ENCODE peak calls at places on chromosomes 4 and X, in eight cellular contexts. D is A549, H is K562, L is suprapubic skin, I is ovary, K is tibial nerve, Z is sigmoid colon, V is HepG2. E is an unnamed sample.

GRCh38 chr4:7285244-7286122 is 93.1 kb downstream of the SORCS2 start:
- DNase-seq in H (no peak), L (no peak), V (no peak), D (no peak), Z (no peak), K (no peak), I (no peak), E (no peak)

GRCh38 chr4:8131210-8131609 is 27.4 kb downstream of the ABLIM2 start:
- DNase-seq in D (no peak), Z (no peak), V (no peak), K (no peak), L (no peak), I (no peak), H (no peak), E (no peak)

GRCh38 chrX:118536687-118537461 is 41.3 kb downstream of the DOCK11 start:
- DNase-seq in D (peak; percentile 14), V (no peak), K (no peak), I (no peak), L (no peak), H (no peak), Z (no peak), E (no peak)

GRCh38 chrX:111460612-111461011 is 48.6 kb upstream of the DCX start:
- DNase-seq in H (no peak), K (no peak), Z (no peak), D (no peak), L (no peak), V (no peak), I (no peak), E (no peak)

GRCh38 chrX:37871626-37872302 is 24.4 kb upstream of the DYNLT3 start:
- DNase-seq in I (no peak), L (no peak), D (peak; percentile 69), Z (no peak), V (no peak), K (no peak), H (peak; percentile 67), E (peak; percentile 29)

GRCh38 chrX:77493677-77494553 is 46.7 kb downstream of the FGF16 start:
- DNase-seq in H (peak; percentile 14), L (no peak), K (no peak), I (no peak), V (peak; percentile 7), Z (no peak), D (no peak), E (no peak)

GRCh38 chrX:39679497-39680157 is 418.1 kb downstream of the BCOR start:
- DNase-seq in K (no peak), I (no peak), H (no peak), Z (no peak), V (no peak), L (no peak), D (no peak), E (no peak)

GRCh38 chrX:84188320-84188834 is 378 bp upstream of the RPS6KA6 start:
- DNase-seq in I (peak; percentile 75), K (peak; percentile 4), H (no peak), L (no peak), Z (peak; percentile 78), V (no peak), D (peak; percentile 48), E (peak; percentile 51)

GRCh38 chr4:161252520-161253141 is 911.2 kb downstream of the FSTL5 start:
- DNase-seq in V (peak; percentile 23), I (no peak), L (no peak), H (peak; percentile 1), K (no peak), D (peak; percentile 11), Z (no peak), E (no peak)

GRCh38 chr4:134345249-134345648 is 143.7 kb upstream of the PABPC4L start:
- DNase-seq in V (no peak), Z (no peak), I (no peak), H (no peak), D (no peak), L (no peak), K (no peak), E (no peak)

GRCh38 chrX:34350552-34350951 is 218.4 kb upstream of the FAM47A start:
- DNase-seq in V (no peak), Z (no peak), L (no peak), K (no peak), I (no peak), D (no peak), H (no peak), E (no peak)

GRCh38 chrX:123749643-123750042 is 16.8 kb upstream of the THOC2 start:
- DNase-seq in H (no peak), Z (no peak), V (no peak), L (no peak), D (no peak), K (no peak), I (no peak), E (no peak)

GRCh38 chr4:16196482-16197393 is 29.5 kb downstream of the TAPT1 start:
- DNase-seq in V (peak; percentile 4), D (peak; percentile 8), I (no peak), L (no peak), K (no peak), Z (no peak), H (no peak), E (no peak)

GRCh38 chr4:168587326-168588125 is 90.7 kb downstream of the PALLD start:
- DNase-seq in D (peak; percentile 38), H (no peak), V (no peak), K (peak; percentile 9), Z (peak; percentile 67), L (no peak), I (no peak), E (no peak)

GRCh38 chr4:15145709-15146108 is 143.4 kb downstream of the CPEB2 start:
- DNase-seq in L (no peak), I (no peak), Z (no peak), K (no peak), V (no peak), D (no peak), H (no peak), E (no peak)

GRCh38 chr4:25101836-25102235 is 58.4 kb downstream of the SEPSECS start:
- DNase-seq in V (no peak), I (no peak), Z (no peak), D (no peak), L (no peak), H (no peak), K (no peak), E (no peak)

GRCh38 chrX:21126661-21127060 is 247.6 kb upstream of the CNKSR2 start:
- DNase-seq in Z (no peak), H (no peak), I (no peak), V (no peak), L (no peak), K (no peak), D (no peak), E (no peak)

GRCh38 chr4:37802068-37802666 is 24.3 kb upstream of the PGM2 start:
- DNase-seq in L (no peak), K (no peak), I (no peak), H (peak; percentile 24), D (peak; percentile 27), Z (no peak), V (peak; percentile 78), E (peak; percentile 64)

GRCh38 chrX:37912286-37912685 is 64.9 kb upstream of the DYNLT3 start:
- DNase-seq in Z (no peak), L (no peak), H (no peak), I (no peak), V (no peak), D (no peak), K (no peak), E (no peak)

GRCh38 chr4:161522031-161522430 is 641.8 kb downstream of the FSTL5 start:
- DNase-seq in K (no peak), L (no peak), Z (no peak), D (no peak), I (no peak), H (no peak), V (no peak), E (no peak)

GRCh38 chr4:176376032-176376614 is 56.4 kb downstream of the SPCS3 start:
- DNase-seq in V (no peak), D (peak; percentile 15), K (no peak), Z (no peak), H (peak; percentile 7), I (no peak), L (no peak), E (no peak)
- TF ChIP-seq CTCF in V (peak; percentile 36), D (peak; percentile 67), K (peak; percentile 30), Z (peak; percentile 12), H (no peak), I (no peak), L (no peak), E (peak; percentile 1)

DNA sequence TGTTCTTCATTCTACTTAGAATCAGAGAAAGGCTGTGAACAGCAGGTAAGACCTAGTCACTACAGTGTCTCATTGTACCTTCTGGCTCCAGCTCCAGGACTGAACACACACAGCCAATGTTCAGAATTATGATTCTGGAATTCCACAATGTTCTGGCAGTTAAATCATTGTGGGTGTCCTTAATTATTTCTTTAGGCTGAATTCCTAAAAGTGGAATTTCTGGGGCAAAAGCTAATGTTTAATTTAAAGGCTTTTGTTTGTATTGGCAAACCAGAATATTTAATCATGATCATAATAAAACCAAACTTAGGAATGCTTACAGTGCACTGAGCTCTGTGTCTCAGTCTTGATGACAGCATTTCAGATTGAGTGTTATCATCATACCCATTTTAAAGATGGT is 67.0 kb upstream of the FAT1 start:
- DNase-seq in I (no peak), L (no peak), Z (no peak), D (no peak), V (no peak), H (no peak), K (no peak), E (no peak)
- TF ChIP-seq EP300 in I (no peak), L (no peak), Z (no peak), D (no peak), V (no peak), H (no peak), K (no peak), E (no peak)

DNA sequence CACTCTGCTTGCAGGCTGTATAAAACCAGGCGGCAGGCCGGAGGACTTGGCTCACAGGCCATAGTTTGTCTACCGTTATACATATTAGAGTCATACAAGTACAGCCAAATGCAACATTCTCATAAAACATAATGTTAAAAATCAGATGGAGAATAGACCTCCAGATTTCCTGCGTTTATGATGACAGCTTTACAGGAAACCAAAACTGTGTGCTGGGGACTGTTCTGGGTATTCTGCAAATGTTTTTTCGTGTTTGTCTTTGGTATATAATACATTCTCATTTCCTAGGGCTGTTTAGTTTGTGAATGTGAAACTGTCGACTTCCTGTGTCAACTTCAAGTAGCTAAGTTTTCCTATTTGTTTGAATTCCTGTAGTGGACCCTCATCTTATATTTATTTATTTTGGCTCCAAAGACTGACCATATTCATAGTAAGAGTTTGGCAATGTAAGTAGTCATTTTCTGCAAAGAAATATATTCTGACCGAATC is 79.5 kb upstream of the FAM9C start:
- DNase-seq in Z (no peak), L (no peak), V (peak; percentile 46), H (no peak), D (no peak), I (no peak), K (no peak), E (no peak)
- H3K27ac ChIP-seq in Z (peak overlapping the region; percentile 29), L (no peak overlapping the region), V (peak overlapping the region; percentile 80), H (no peak overlapping the region), D (peak overlapping the region; percentile 87), I (no peak overlapping the region), K (no peak overlapping the region), E (peak overlapping the region; percentile 86)

DNA sequence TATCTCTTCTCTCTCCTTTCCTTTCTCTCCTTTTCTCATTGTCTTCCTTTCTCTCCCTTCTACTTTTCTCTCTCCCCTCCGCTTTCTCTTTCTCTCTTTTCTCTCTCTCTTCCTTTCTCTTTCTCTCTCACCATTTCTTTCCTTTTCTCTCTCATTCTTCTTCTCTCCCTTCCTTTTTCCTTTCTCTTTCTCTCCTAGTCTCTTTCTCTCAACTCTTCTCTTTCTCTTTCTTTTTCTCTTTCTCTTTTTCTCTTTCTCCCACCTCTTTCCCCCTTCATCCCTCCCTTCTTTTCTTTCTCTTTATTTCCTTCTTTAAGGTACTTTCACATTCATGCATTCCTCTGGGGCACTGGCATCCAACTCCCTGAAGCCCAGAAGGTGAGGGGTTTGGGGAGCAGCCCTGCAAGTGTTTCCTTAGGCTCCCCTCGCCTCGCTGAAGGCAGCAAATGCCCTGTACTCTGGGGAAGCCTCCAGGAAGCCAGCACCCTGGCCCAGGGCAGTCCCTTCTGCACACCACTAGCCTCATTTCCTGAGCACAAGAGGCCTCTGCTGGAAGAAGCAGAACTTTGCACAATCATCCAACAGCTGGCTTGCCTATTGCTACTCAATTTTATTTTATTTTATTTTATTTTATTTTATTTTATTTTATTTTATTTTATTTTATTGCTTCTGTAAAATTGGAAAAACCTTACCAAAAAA is 124.2 kb downstream of the NFKB1 start:
- DNase-seq in H (no peak), D (no peak), L (no peak), Z (no peak), I (no peak), K (no peak), V (peak; percentile 59), E (peak; percentile 54)
- TF ChIP-seq CTCF in H (peak; percentile 61), D (no peak), L (no peak), Z (no peak), I (no peak), K (no peak), V (peak; percentile 68), E (no peak)